ENCODE peak calls at places on chromosomes 13 and 19, in four cellular contexts. G, M, E and A are unnamed samples.

GRCh38 chr13:101700598-101700997 is 248.1 kb downstream of the ITGBL1 start:
- DNase-seq in G (no peak), M (no peak), E (peak), A (no peak)

GRCh38 chr19:1315470-1316166 is 29.9 kb downstream of the EFNA2 start:
- DNase-seq in G (peak), M (peak), E (peak), A (peak)

GRCh38 chr19:29515233-29515619 is 10.6 kb upstream of the VSTM2B start:
- DNase-seq in G (no peak), M (no peak), E (no peak), A (peak)

GRCh38 chr13:37681295-37682032 is 82.9 kb upstream of the POSTN start:
- DNase-seq in G (no peak), M (no peak), E (peak), A (no peak)

GRCh38 chr19:42201489-42202289 is 15.8 kb downstream of the DEDD2 start:
- DNase-seq in G (peak), M (no peak), E (no peak), A (peak)

GRCh38 chr19:45766919-45767346 is 2.1 kb downstream of the SIX5 start:
- DNase-seq in G (no peak), M (peak), E (no peak), A (no peak)

GRCh38 chr19:40610396-40611064 is 9.4 kb downstream of the LTBP4 start:
- DNase-seq in G (peak), M (peak), E (no peak), A (peak)

GRCh38 chr13:28678809-28679208 is 19.9 kb downstream of the POMP start:
- DNase-seq in G (no peak), M (no peak), E (no peak), A (no peak)

GRCh38 chr19:36051236-36051635 is 2.8 kb downstream of the THAP8 start:
- DNase-seq in G (no peak), M (no peak), E (no peak), A (no peak)

GRCh38 chr19:1214862-1215731 is 9.5 kb downstream of the STK11 start:
- DNase-seq in G (peak), M (peak), E (no peak), A (peak)

GRCh38 chr19:47357788-47358680 is 8.9 kb downstream of the DHX34 start:
- DNase-seq in G (no peak), M (no peak), E (no peak), A (no peak)

GRCh38 chr19:31548941-31549340 is 199.7 kb upstream of the TSHZ3 start:
- DNase-seq in G (no peak), M (no peak), E (peak), A (no peak)

GRCh38 chr19:41936416-41936850 is 8.2 kb upstream of the ERFL start:
- DNase-seq in G (no peak), M (no peak), E (no peak), A (no peak)

GRCh38 chr13:28349901-28350654 is 144.8 kb downstream of the FLT1 start:
- DNase-seq in G (no peak), M (no peak), E (no peak), A (no peak)

GRCh38 chr13:113820813-113821651 is 42.8 kb downstream of the GAS6 start:
- DNase-seq in G (peak), M (peak), E (peak), A (no peak)

GRCh38 chr13:96581741-96582140 is 412.5 kb downstream of the OXGR1 start:
- DNase-seq in G (no peak), M (no peak), E (no peak), A (no peak)

GRCh38 chr13:24995225-24995804 is 100.6 kb upstream of the PABPC3 start:
- DNase-seq in G (peak), M (no peak), E (peak), A (no peak)

GRCh38 chr13:44125943-44126469 is 246.3 kb downstream of the LACC1 start:
- DNase-seq in G (no peak), M (no peak), E (no peak), A (no peak)

GRCh38 chr13:110874508-110874960 is 40.3 kb downstream of the ANKRD10 start:
- DNase-seq in G (peak), M (peak), E (peak), A (peak)

GRCh38 chr19:57814505-57815246 is at the start of gene ZNF552:
- DNase-seq in G (peak), M (peak), E (peak), A (peak)
- H3K27ac ChIP-seq in G (peak), M (peak), E (peak), A (peak)

GRCh38 chr19:10762656-10763055 is 44.8 kb downstream of the DNM2 start:
- DNase-seq in G (no peak), M (no peak), E (no peak), A (no peak)
- H3K27ac ChIP-seq in G (peak), M (peak), E (no peak), A (peak)

GRCh38 chr13:49637989-49638388 is 9.7 kb downstream of the ARL11 start:
- DNase-seq in G (no peak), M (no peak), E (no peak), A (no peak)
- H3K27ac ChIP-seq in G (no peak), M (no peak), E (no peak), A (peak)

GRCh38 chr13:42360046-42360445 is 88.1 kb downstream of the AKAP11 start:
- DNase-seq in G (no peak), M (no peak), E (no peak), A (no peak)

GRCh38 chr13:42367836-42368235 is 95.9 kb downstream of the AKAP11 start:
- DNase-seq in G (no peak), M (no peak), E (no peak), A (no peak)

GRCh38 chr13:42361701-42362100 is 89.7 kb downstream of the AKAP11 start:
- DNase-seq in G (no peak), M (no peak), E (no peak), A (no peak)

GRCh38 chr13:42363941-42364612 is 92.1 kb downstream of the AKAP11 start:
- DNase-seq in G (no peak), M (no peak), E (peak), A (no peak)

GRCh38 chr13:42364613-42365000 is 92.7 kb downstream of the AKAP11 start:
- DNase-seq in G (no peak), M (no peak), E (no peak), A (no peak)
- H3K27ac ChIP-seq in G (no peak), M (no peak), E (no peak), A (no peak)

GRCh38 chr19:51002542-51003311 is 1.3 kb upstream of the KLK8 start:
- DNase-seq in G (no peak), M (no peak), E (peak), A (no peak)

GRCh38 chr19:51000426-51000825 is 978 bp downstream of the KLK8 start:
- DNase-seq in G (no peak), M (no peak), E (no peak), A (no peak)

GRCh38 chr19:51002101-51002532 is 713 bp upstream of the KLK8 start:
- DNase-seq in G (no peak), M (no peak), E (no peak), A (no peak)

GRCh38 chr19:51001495-51001894 is at the start of gene KLK8:
- DNase-seq in G (no peak), M (no peak), E (no peak), A (no peak)

GRCh38 chr19:51000981-51001380 is 423 bp downstream of the KLK8 start:
- DNase-seq in G (no peak), M (no peak), E (no peak), A (no peak)
- H3K27ac ChIP-seq in G (no peak), M (no peak), E (no peak), A (no peak)